ENCODE peak calls at places on chromosomes 11 and 22, in four cellular contexts. One of them, this sample, is unnamed.

GRCh38 chr22:20495861-20496681 is 476 bp upstream of the KLHL22 start:
- DNase-seq in GM06990: peak
- DNase-seq in small intestine: peak
- DNase-seq in pancreas: peak
- DNase-seq in this sample: peak

GRCh38 chr11:34501500-34501899 is 12.1 kb downstream of the ELF5 start:
- DNase-seq in GM06990: no peak
- DNase-seq in small intestine: no peak
- DNase-seq in pancreas: no peak
- DNase-seq in this sample: no peak

GRCh38 chr11:126511475-126512115 is 156.1 kb downstream of the ST3GAL4 start:
- DNase-seq in GM06990: no peak
- DNase-seq in small intestine: no peak
- DNase-seq in pancreas: no peak
- DNase-seq in this sample: no peak

GRCh38 chr22:48568736-48569330 is 1258.8 kb downstream of the BRD1 start:
- DNase-seq in GM06990: no peak
- DNase-seq in small intestine: no peak
- DNase-seq in pancreas: peak
- DNase-seq in this sample: no peak

GRCh38 chr11:101523634-101524260 is 60.1 kb downstream of the TRPC6 start:
- DNase-seq in GM06990: no peak
- DNase-seq in small intestine: no peak
- DNase-seq in pancreas: no peak
- DNase-seq in this sample: no peak

GRCh38 chr22:32518848-32519247 is 44.2 kb downstream of the FBXO7 start:
- DNase-seq in GM06990: no peak
- DNase-seq in small intestine: peak
- DNase-seq in pancreas: no peak
- DNase-seq in this sample: no peak

GRCh38 chr11:116782728-116783127 is 5.1 kb downstream of the ZPR1 start:
- DNase-seq in GM06990: peak
- DNase-seq in small intestine: no peak
- DNase-seq in pancreas: no peak
- DNase-seq in this sample: no peak

GRCh38 chr11:133913761-133914160 is 43.0 kb downstream of the IGSF9B start:
- DNase-seq in GM06990: no peak
- DNase-seq in small intestine: no peak
- DNase-seq in pancreas: no peak
- DNase-seq in this sample: no peak

GRCh38 chr11:27721505-27722116 is 21.4 kb upstream of the BDNF start:
- DNase-seq in GM06990: no peak
- DNase-seq in small intestine: no peak
- DNase-seq in pancreas: no peak
- DNase-seq in this sample: no peak

GRCh38 chr11:93986716-93987115 is 34.4 kb upstream of the HEPHL1 start:
- DNase-seq in GM06990: no peak
- DNase-seq in small intestine: peak
- DNase-seq in pancreas: no peak
- DNase-seq in this sample: no peak

GRCh38 chr11:2420502-2421225 is 20.1 kb downstream of the TSSC4 start:
- DNase-seq in GM06990: peak
- DNase-seq in small intestine: peak
- DNase-seq in pancreas: peak
- DNase-seq in this sample: peak

GRCh38 chr22:30308518-30309230 is 18.1 kb downstream of the TBC1D10A start:
- DNase-seq in GM06990: peak
- DNase-seq in small intestine: no peak
- DNase-seq in pancreas: no peak
- DNase-seq in this sample: no peak

GRCh38 chr11:66720223-66720898 is 8.7 kb downstream of the SPTBN2 start:
- DNase-seq in GM06990: no peak
- DNase-seq in small intestine: peak
- DNase-seq in pancreas: peak
- DNase-seq in this sample: no peak

GRCh38 chr11:114308689-114309089 is 12.5 kb downstream of the NNMT start:
- DNase-seq in GM06990: no peak
- DNase-seq in small intestine: no peak
- DNase-seq in pancreas: no peak
- DNase-seq in this sample: no peak
- H3K4me3 ChIP-seq in GM06990: no peak
- H3K4me3 ChIP-seq in small intestine: no peak
- H3K4me3 ChIP-seq in pancreas: no peak
- H3K4me3 ChIP-seq in this sample: no peak

GRCh38 chr11:113311536-113311935 is 2.8 kb upstream of the TTC12 start:
- DNase-seq in GM06990: no peak
- DNase-seq in small intestine: no peak
- DNase-seq in pancreas: no peak
- DNase-seq in this sample: no peak

GRCh38 chr11:113314065-113314388 is 356 bp upstream of the TTC12 start:
- DNase-seq in GM06990: no peak
- DNase-seq in small intestine: no peak
- DNase-seq in pancreas: no peak
- DNase-seq in this sample: no peak

GRCh38 chr11:113314389-113315301 is at the start of gene TTC12:
- DNase-seq in GM06990: peak
- DNase-seq in small intestine: peak
- DNase-seq in pancreas: peak
- DNase-seq in this sample: peak

GRCh38 chr11:113316251-113316650 is 1.9 kb downstream of the TTC12 start:
- DNase-seq in GM06990: no peak
- DNase-seq in small intestine: no peak
- DNase-seq in pancreas: no peak
- DNase-seq in this sample: no peak

GRCh38 chr11:113313601-113314000 is 782 bp upstream of the TTC12 start:
- DNase-seq in GM06990: no peak
- DNase-seq in small intestine: no peak
- DNase-seq in pancreas: no peak
- DNase-seq in this sample: no peak
- H3K4me3 ChIP-seq in GM06990: peak
- H3K4me3 ChIP-seq in small intestine: no peak
- H3K4me3 ChIP-seq in pancreas: no peak
- H3K4me3 ChIP-seq in this sample: peak

GRCh38 chr11:12377106-12377823 is at the start of gene PARVA:
- DNase-seq in GM06990: no peak
- DNase-seq in small intestine: peak
- DNase-seq in pancreas: peak
- DNase-seq in this sample: peak
- H3K4me3 ChIP-seq in GM06990: no peak
- H3K4me3 ChIP-seq in small intestine: peak
- H3K4me3 ChIP-seq in pancreas: peak
- H3K4me3 ChIP-seq in this sample: peak

DNA sequence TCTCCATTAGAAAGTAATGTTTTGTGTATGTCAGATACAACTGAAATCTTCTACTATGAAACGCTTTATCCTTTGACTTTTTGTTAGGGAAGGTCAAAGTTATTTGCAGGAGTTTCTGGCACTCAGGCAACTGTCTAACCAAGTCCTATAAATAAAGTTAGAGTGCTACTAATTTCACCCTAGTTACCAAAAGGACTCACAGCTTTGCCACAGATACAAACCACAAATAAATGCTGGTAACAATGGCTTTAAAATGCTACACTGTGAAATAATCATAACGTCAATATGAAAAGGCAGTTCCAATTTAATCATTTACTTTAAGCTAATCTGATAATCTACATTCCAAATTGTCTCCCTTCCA is 124.3 kb downstream of the RBFOX2 start:
- DNase-seq in GM06990: no peak
- DNase-seq in small intestine: no peak
- DNase-seq in pancreas: no peak
- DNase-seq in this sample: no peak
- H3K4me3 ChIP-seq in GM06990: no peak
- H3K4me3 ChIP-seq in small intestine: no peak
- H3K4me3 ChIP-seq in pancreas: no peak
- H3K4me3 ChIP-seq in this sample: no peak

GRCh38 chr22:36548606-36549005 is 19.6 kb upstream of the EIF3D start:
- DNase-seq in GM06990: no peak
- DNase-seq in small intestine: no peak
- DNase-seq in pancreas: no peak
- DNase-seq in this sample: no peak

GRCh38 chr22:36544107-36544620 is 15.2 kb upstream of the EIF3D start:
- DNase-seq in GM06990: no peak
- DNase-seq in small intestine: no peak
- DNase-seq in pancreas: no peak
- DNase-seq in this sample: no peak

GRCh38 chr22:36546932-36547331 is 18.0 kb upstream of the EIF3D start:
- DNase-seq in GM06990: no peak
- DNase-seq in small intestine: no peak
- DNase-seq in pancreas: no peak
- DNase-seq in this sample: no peak

GRCh38 chr22:36549033-36549432 is 20.1 kb upstream of the EIF3D start:
- DNase-seq in GM06990: no peak
- DNase-seq in small intestine: no peak
- DNase-seq in pancreas: no peak
- DNase-seq in this sample: no peak

GRCh38 chr22:36546092-36546804 is 17.3 kb upstream of the EIF3D start:
- DNase-seq in GM06990: no peak
- DNase-seq in small intestine: no peak
- DNase-seq in pancreas: no peak
- DNase-seq in this sample: peak
- H3K4me3 ChIP-seq in GM06990: no peak
- H3K4me3 ChIP-seq in small intestine: no peak
- H3K4me3 ChIP-seq in pancreas: no peak
- H3K4me3 ChIP-seq in this sample: no peak

This sample was measured in heart right ventricle.